ENCODE peak calls at places on chromosome 14, in five cellular contexts. O is endodermal cell; L is substantia nigra; P is CD8-positive, alpha-beta T cell; X is tibial nerve. Q is an unnamed sample.

GRCh38 chr14:50260511-50260910 is 29.1 kb upstream of the SOS2 start:
- DNase-seq in X (no peak), O (peak), P (no peak), L (no peak), Q (no peak)

GRCh38 chr14:50798048-50798421 is 32.9 kb downstream of the NIN start:
- DNase-seq in O (no peak), L (no peak), X (no peak), P (no peak), Q (no peak)

GRCh38 chr14:34227834-34228662 is 234.0 kb downstream of the SPTSSA start:
- DNase-seq in P (peak), L (peak), O (peak), X (peak), Q (peak)

GRCh38 chr14:91231446-91231845 is 13.1 kb downstream of the GPR68 start:
- DNase-seq in O (no peak), P (no peak), X (no peak), L (no peak), Q (no peak)

GRCh38 chr14:64811676-64812075 is 68.0 kb downstream of the SPTB start:
- DNase-seq in O (no peak), L (no peak), X (no peak), P (no peak), Q (no peak)

GRCh38 chr14:89455412-89455811 is 38.4 kb upstream of the FOXN3 start:
- DNase-seq in P (no peak), L (no peak), X (no peak), O (peak), Q (no peak)

GRCh38 chr14:104094709-104095425 is 9.4 kb downstream of the ASPG start:
- DNase-seq in X (peak), P (peak), L (peak), O (peak), Q (peak)

GRCh38 chr14:61678966-61679365 is 16.3 kb upstream of the HIF1A start:
- DNase-seq in X (no peak), O (peak), P (no peak), L (no peak), Q (no peak)

GRCh38 chr14:76267322-76268012 is 108.5 kb upstream of the ESRRB start:
- DNase-seq in P (no peak), X (peak), L (peak), O (peak), Q (no peak)

GRCh38 chr14:88305923-88306322 is 17.1 kb downstream of the KCNK10 start:
- DNase-seq in X (no peak), L (no peak), P (no peak), O (no peak), Q (no peak)

GRCh38 chr14:35406090-35406489 is 1.5 kb upstream of the NFKBIA start:
- DNase-seq in O (no peak), X (no peak), P (no peak), L (no peak), Q (no peak)
- H3K27ac ChIP-seq in O (no peak), X (peak), P (no peak), L (no peak), Q (no peak)

GRCh38 chr14:100522616-100523021 is 64.6 kb downstream of the BEGAIN start:
- DNase-seq in O (peak), X (no peak), P (no peak), L (no peak), Q (no peak)

GRCh38 chr14:100524933-100525243 is 62.3 kb downstream of the BEGAIN start:
- DNase-seq in P (peak), O (peak), X (no peak), L (no peak), Q (no peak)

GRCh38 chr14:100523131-100523530 is 64.1 kb downstream of the BEGAIN start:
- DNase-seq in P (no peak), X (no peak), L (no peak), O (no peak), Q (no peak)

GRCh38 chr14:100524233-100524932 is 62.8 kb downstream of the BEGAIN start:
- DNase-seq in L (no peak), X (no peak), O (no peak), P (no peak), Q (no peak)

DNA sequence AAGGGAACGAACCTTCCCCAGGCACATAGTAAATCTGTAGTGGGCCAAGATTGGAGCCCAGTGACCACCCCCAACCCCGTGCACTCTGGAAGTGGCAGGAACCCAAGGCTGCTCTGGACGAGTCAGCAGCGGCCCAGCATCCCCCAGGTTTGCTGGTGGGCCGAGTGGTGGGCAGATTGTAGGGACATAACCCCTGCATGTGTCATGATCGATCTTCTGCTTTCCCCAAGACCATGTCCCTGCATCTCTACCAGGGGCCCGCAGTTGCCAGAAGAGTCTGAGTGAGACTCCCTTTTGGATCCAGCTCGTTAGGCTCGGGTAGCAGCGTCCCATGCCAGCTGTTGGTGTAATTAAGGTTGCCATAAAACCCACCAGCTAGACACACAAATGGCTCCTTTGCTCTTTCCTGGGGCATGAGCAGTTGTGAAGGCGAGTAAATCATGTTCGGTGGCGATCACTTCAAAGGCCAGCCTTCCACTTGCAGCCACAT is 63.6 kb downstream of the BEGAIN start:
- DNase-seq in P (no peak), O (no peak), X (no peak), L (no peak), Q (no peak)
- H3K27ac ChIP-seq in P (no peak), O (peak), X (no peak), L (no peak), Q (no peak)

GRCh38 chr14:18660585-18660922 is 59.6 kb downstream of the OR11H12 start:
- DNase-seq in P (no peak), L (no peak), X (no peak), O (no peak), Q (no peak)

GRCh38 chr14:18656627-18657026 is 55.7 kb downstream of the OR11H12 start:
- DNase-seq in X (no peak), O (no peak), P (no peak), L (no peak), Q (no peak)
- H3K27ac ChIP-seq in X (no peak), O (no peak), P (no peak), L (no peak), Q (no peak)

GRCh38 chr14:77892381-77892871 is 92.5 kb downstream of the ADCK1 start:
- DNase-seq in L (no peak), O (no peak), X (no peak), P (no peak), Q (no peak)
- H3K27ac ChIP-seq in L (no peak), O (no peak), X (no peak), P (no peak), Q (no peak)